ENCODE peak calls at places on chromosomes 11 and 22, in seven cellular contexts. X is HCT116, L is GM23338, Z is PC-3, Q is hepatocyte, C is neural progenitor cell, U is MM.1S. G is an unnamed sample.

GRCh38 chr11:102061276-102061675 is 14.0 kb downstream of the CFAP300 start:
- DNase-seq in X (no peak), L (peak), Z (no peak), Q (peak), C (peak), U (no peak), G (peak)

GRCh38 chr11:16612801-16613400 is 125.5 kb upstream of the C11orf58 start:
- DNase-seq in X (no peak), L (peak), Z (no peak), Q (peak), C (peak), U (no peak), G (peak)

GRCh38 chr11:9160166-9160565 is 68.8 kb upstream of the SCUBE2 start:
- DNase-seq in X (no peak), L (no peak), Z (no peak), Q (no peak), C (no peak), U (no peak), G (peak)

GRCh38 chr22:43520632-43521039 is 108.8 kb downstream of the MPPED1 start:
- DNase-seq in X (no peak), L (no peak), Z (peak), Q (no peak), C (no peak), U (no peak), G (no peak)

GRCh38 chr11:2314525-2315394 is 12.9 kb downstream of the TSPAN32 start:
- DNase-seq in X (no peak), L (no peak), Z (no peak), Q (peak), C (no peak), U (no peak), G (peak)

GRCh38 chr11:80914311-80914710 is 1473.5 kb upstream of the TENM4 start:
- DNase-seq in X (no peak), L (no peak), Z (no peak), Q (no peak), C (no peak), U (no peak), G (no peak)

GRCh38 chr11:61327669-61328071 is 5.2 kb downstream of the DDB1 start:
- DNase-seq in X (no peak), L (no peak), Z (no peak), Q (no peak), C (no peak), U (no peak), G (peak)

GRCh38 chr11:44842219-44842618 is 108.5 kb downstream of the TP53I11 start:
- DNase-seq in X (no peak), L (no peak), Z (no peak), Q (no peak), C (no peak), U (no peak), G (peak)

GRCh38 chr11:11407738-11408084 is 54.7 kb upstream of the CSNK2A3 start:
- DNase-seq in X (no peak), L (no peak), Z (no peak), Q (no peak), C (no peak), U (no peak), G (no peak)

GRCh38 chr11:89052220-89052619 is 13.6 kb downstream of the GRM5 start:
- DNase-seq in X (no peak), L (no peak), Z (no peak), Q (no peak), C (no peak), U (no peak), G (no peak)

GRCh38 chr11:10307022-10307410 is 2.1 kb downstream of the ADM start:
- DNase-seq in X (no peak), L (no peak), Z (peak), Q (no peak), C (no peak), U (no peak), G (no peak)

GRCh38 chr11:83681045-83681781 is 395.0 kb upstream of the CCDC90B start:
- DNase-seq in X (no peak), L (no peak), Z (no peak), Q (no peak), C (peak), U (peak), G (peak)

GRCh38 chr11:131511794-131512193 is 141.4 kb downstream of the NTM start:
- DNase-seq in X (no peak), L (peak), Z (peak), Q (peak), C (peak), U (peak), G (peak)

GRCh38 chr11:3199537-3200295 is 18.9 kb downstream of the MRGPRG start:
- DNase-seq in X (no peak), L (no peak), Z (no peak), Q (no peak), C (no peak), U (no peak), G (no peak)

GRCh38 chr22:30308518-30309230 is 18.1 kb downstream of the TBC1D10A start:
- DNase-seq in X (no peak), L (no peak), Z (no peak), Q (no peak), C (no peak), U (peak), G (peak)

GRCh38 chr11:67468509-67468834 is 579 bp downstream of the TMEM134 start:
- DNase-seq in X (no peak), L (peak), Z (no peak), Q (no peak), C (peak), U (no peak), G (no peak)

GRCh38 chr22:36274547-36274946 is 21.6 kb downstream of the APOL1 start:
- DNase-seq in X (no peak), L (no peak), Z (no peak), Q (no peak), C (no peak), U (no peak), G (no peak)
- TF ChIP-seq EZH2phosphoT487 in X (no peak), L (no peak), Z (no peak), Q (no peak), C (no peak), U (no peak), G (no peak)

GRCh38 chr11:7574491-7575129 is 60.8 kb downstream of the PPFIBP2 start:
- DNase-seq in X (no peak), L (peak), Z (no peak), Q (no peak), C (no peak), U (no peak), G (no peak)
- TF ChIP-seq EZH2 in X (no peak), L (no peak), Z (no peak), Q (no peak), C (no peak), U (no peak), G (no peak)

GRCh38 chr11:14259186-14259784 is 99.7 kb downstream of the RRAS2 start:
- DNase-seq in X (no peak), L (peak), Z (no peak), Q (no peak), C (no peak), U (no peak), G (no peak)

GRCh38 chr11:14259870-14260269 is 99.1 kb downstream of the RRAS2 start:
- DNase-seq in X (no peak), L (no peak), Z (no peak), Q (no peak), C (no peak), U (no peak), G (no peak)

GRCh38 chr11:14254533-14255530 is 104.2 kb downstream of the RRAS2 start:
- DNase-seq in X (no peak), L (no peak), Z (peak), Q (no peak), C (no peak), U (no peak), G (peak)

GRCh38 chr11:14261094-14261493 is 97.9 kb downstream of the RRAS2 start:
- DNase-seq in X (no peak), L (no peak), Z (no peak), Q (no peak), C (no peak), U (no peak), G (no peak)

GRCh38 chr11:14258177-14258935 is 100.6 kb downstream of the RRAS2 start:
- DNase-seq in X (peak), L (no peak), Z (peak), Q (peak), C (peak), U (no peak), G (peak)
- TF ChIP-seq EZH2phosphoT487 in X (no peak), L (no peak), Z (no peak), Q (no peak), C (no peak), U (no peak), G (no peak)

GRCh38 chr11:19746081-19746480 is 33.4 kb downstream of the NAV2 start:
- DNase-seq in X (no peak), L (no peak), Z (no peak), Q (no peak), C (no peak), U (no peak), G (no peak)
- TF ChIP-seq EZH2 in X (no peak), L (no peak), Z (no peak), Q (no peak), C (no peak), U (no peak), G (no peak)

GRCh38 chr11:7314811-7315604 is 63.3 kb downstream of the SYT9 start:
- DNase-seq in X (no peak), L (peak), Z (no peak), Q (no peak), C (peak), U (no peak), G (no peak)

GRCh38 chr11:7321708-7322448 is 70.2 kb downstream of the SYT9 start:
- DNase-seq in X (no peak), L (peak), Z (no peak), Q (no peak), C (no peak), U (no peak), G (no peak)

DNA sequence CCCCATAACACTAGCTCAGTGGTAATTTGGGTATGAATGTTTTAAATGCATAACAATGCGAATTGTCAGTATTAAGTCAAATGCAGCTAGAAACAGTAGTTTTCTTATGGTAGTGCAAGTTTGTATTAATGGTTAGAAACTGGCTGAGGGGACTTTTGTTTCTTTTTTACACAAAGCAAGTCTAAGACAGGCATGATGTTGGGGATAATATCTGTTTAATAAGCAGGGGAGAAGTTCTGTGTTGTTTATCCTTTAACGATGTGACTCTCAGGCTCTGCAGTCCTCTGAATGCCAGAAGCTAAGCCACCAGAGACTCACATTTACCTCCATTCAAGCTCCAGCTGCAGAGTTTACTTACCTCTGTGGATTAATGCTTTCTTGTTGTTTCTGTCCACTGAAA is 67.8 kb downstream of the SYT9 start:
- DNase-seq in X (no peak), L (no peak), Z (no peak), Q (no peak), C (no peak), U (no peak), G (no peak)
- TF ChIP-seq EZH2phosphoT487 in X (no peak), L (no peak), Z (no peak), Q (no peak), C (no peak), U (no peak), G (no peak)

GRCh38 chr11:33375688-33376311 is 118.6 kb downstream of the HIPK3 start:
- DNase-seq in X (no peak), L (peak), Z (peak), Q (peak), C (peak), U (peak), G (peak)

GRCh38 chr11:33375236-33375635 is 118.1 kb downstream of the HIPK3 start:
- DNase-seq in X (no peak), L (peak), Z (no peak), Q (no peak), C (no peak), U (no peak), G (no peak)

GRCh38 chr11:33377852-33378385 is 120.7 kb downstream of the HIPK3 start:
- DNase-seq in X (no peak), L (no peak), Z (peak), Q (no peak), C (no peak), U (no peak), G (peak)

GRCh38 chr11:33377100-33377851 is 120.1 kb downstream of the HIPK3 start:
- DNase-seq in X (no peak), L (no peak), Z (no peak), Q (no peak), C (peak), U (no peak), G (peak)

DNA sequence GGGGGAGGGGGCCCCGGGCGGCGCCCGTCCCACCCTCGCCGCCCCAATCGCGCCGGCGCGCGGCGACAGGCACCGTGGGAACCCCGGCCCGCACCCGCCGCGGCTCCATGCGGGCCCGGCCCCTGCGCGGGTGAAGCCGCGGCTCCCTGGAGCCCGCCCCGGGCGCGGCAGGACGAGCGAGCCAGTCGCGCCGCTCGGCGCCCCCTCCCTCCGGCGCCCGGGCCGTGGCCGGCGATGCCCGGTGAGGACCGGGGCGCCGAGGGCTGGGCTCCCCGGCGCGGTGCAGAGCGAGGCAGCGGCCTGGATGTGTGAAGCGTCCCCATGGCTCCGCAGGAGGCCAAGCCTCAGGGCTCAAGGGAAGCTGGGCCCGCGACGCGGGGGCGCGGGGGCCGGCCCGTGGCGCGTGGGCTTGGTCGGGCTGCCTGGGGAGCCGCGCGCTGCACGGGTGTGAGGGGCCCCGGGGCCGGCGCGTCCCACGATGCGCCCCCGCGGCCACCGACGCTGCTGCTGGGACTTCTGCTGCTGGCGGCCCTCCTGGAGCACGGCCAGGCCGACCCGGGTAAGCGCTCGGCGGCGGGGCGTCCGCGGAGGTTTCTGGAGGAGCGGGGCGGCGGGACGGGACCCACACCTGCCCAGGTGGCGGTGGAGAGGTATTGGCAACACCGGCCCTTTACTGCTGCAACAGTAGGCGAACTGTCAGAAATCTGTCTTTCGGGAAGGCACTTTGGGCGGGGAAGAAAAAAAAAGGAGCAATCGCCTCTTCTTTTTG is 119.3 kb downstream of the HIPK3 start:
- DNase-seq in X (no peak), L (peak), Z (no peak), Q (peak), C (peak), U (peak), G (peak)
- TF ChIP-seq EZH2 in X (no peak), L (no peak), Z (no peak), Q (peak), C (peak), U (no peak), G (no peak)

GRCh38 chr22:42170946-42171345 is 40.3 kb upstream of the CYP2D6 start:
- DNase-seq in X (no peak), L (no peak), Z (no peak), Q (no peak), C (no peak), U (no peak), G (no peak)
- TF ChIP-seq EZH2phosphoT487 in X (no peak), L (no peak), Z (no peak), Q (no peak), C (no peak), U (no peak), G (no peak)

GRCh38 chr11:33507356-33507755 is 193.3 kb downstream of the C11orf91 start:
- DNase-seq in X (no peak), L (no peak), Z (peak), Q (no peak), C (no peak), U (no peak), G (peak)
- TF ChIP-seq EZH2 in X (no peak), L (no peak), Z (no peak), Q (no peak), C (no peak), U (no peak), G (no peak)

GRCh38 chr11:86592047-86592564 is 80.3 kb downstream of the ME3 start:
- DNase-seq in X (no peak), L (no peak), Z (peak), Q (no peak), C (no peak), U (no peak), G (peak)
- TF ChIP-seq EZH2phosphoT487 in X (no peak), L (no peak), Z (no peak), Q (no peak), C (no peak), U (no peak), G (no peak)

G was measured in GM23248.